ENCODE peak calls at places on chromosomes 13 and 19, in seven cellular contexts. I is stimulated activated CD4-positive, alpha-beta T cell treated with anti-CD3 and anti-CD28 coated beads, Interleukin-15, amount 100 ng/mL, for 1 hour; T is SK-N-SH; O is A549; X is OCI-M1; S is ACHN; Y is activated CD4-positive, alpha-beta T cell treated with anti-CD3 and anti-CD28 coated beads, Interleukin-2, amount 10 ng/mL, durations not matched to agents 7 days and 5 days. D is an unnamed sample.

GRCh38 chr13:31951215-31951678 is 80.3 kb upstream of the FRY start:
- DNase-seq in S (no peak), O (no peak), X (peak; percentile 58), Y (peak; percentile 10), I (no peak), T (no peak), D (no peak)

GRCh38 chr19:44869728-44870470 is 21.2 kb upstream of the TOMM40 start:
- DNase-seq in T (no peak), S (no peak), X (peak; percentile 34), Y (no peak), O (no peak), I (no peak), D (peak; percentile 44)

GRCh38 chr19:47107201-47107952 is 6.2 kb downstream of the ZC3H4 start:
- DNase-seq in X (peak; percentile 46), T (no peak), Y (peak; percentile 55), S (no peak), O (no peak), I (no peak), D (no peak)

GRCh38 chr19:10567696-10568443 is 909 bp downstream of the CDKN2D start:
- DNase-seq in X (no peak), I (no peak), O (no peak), S (no peak), Y (no peak), T (no peak), D (no peak)

GRCh38 chr13:88857256-88857655 is 1186.1 kb downstream of the SLITRK5 start:
- DNase-seq in I (no peak), O (no peak), Y (no peak), T (no peak), S (no peak), X (no peak), D (no peak)

GRCh38 chr19:2547033-2547680 is 71.2 kb downstream of the GADD45B start:
- DNase-seq in Y (no peak), T (no peak), X (no peak), I (no peak), O (no peak), S (no peak), D (no peak)

GRCh38 chr19:7242601-7243258 is 51.5 kb downstream of the INSR start:
- DNase-seq in O (no peak), T (peak; percentile 49), X (no peak), I (no peak), Y (no peak), S (no peak), D (no peak)

GRCh38 chr13:51832471-51833152 is 12.4 kb downstream of the TMEM272 start:
- DNase-seq in T (peak; percentile 39), S (peak; percentile 25), X (peak; percentile 46), I (no peak), O (peak; percentile 20), Y (peak; percentile 75), D (no peak)

GRCh38 chr19:46963093-46963734 is 56.4 kb upstream of the NPAS1 start:
- DNase-seq in O (no peak), I (no peak), X (no peak), S (no peak), Y (no peak), T (no peak), D (peak; percentile 82)

GRCh38 chr19:1401138-1401888 is at the start of gene GAMT:
- DNase-seq in O (no peak), I (peak; percentile 47), S (peak; percentile 51), T (peak; percentile 98), Y (peak; percentile 60), X (peak; percentile 10), D (peak; percentile 31)

GRCh38 chr13:48066310-48066989 is 28.5 kb downstream of the MED4 start:
- DNase-seq in I (no peak), Y (peak; percentile 48), S (peak; percentile 33), O (peak; percentile 20), T (no peak), X (no peak), D (peak; percentile 36)

GRCh38 chr19:14081797-14082674 is 3.5 kb downstream of the C19orf67 start:
- DNase-seq in T (no peak), X (peak; percentile 86), O (no peak), I (no peak), S (no peak), Y (peak; percentile 25), D (no peak)

GRCh38 chr13:38308736-38309135 is 40.9 kb upstream of the UFM1 start:
- DNase-seq in X (no peak), S (no peak), Y (no peak), T (no peak), O (no peak), I (no peak), D (peak; percentile 81)

GRCh38 chr19:13139633-13140311 is 10.4 kb downstream of the STX10 start:
- DNase-seq in I (no peak), T (no peak), Y (no peak), S (no peak), X (no peak), O (no peak), D (no peak)

GRCh38 chr19:55681131-55682087 is 6.4 kb downstream of the EPN1 start:
- DNase-seq in S (peak; percentile 75), O (no peak), T (no peak), Y (no peak), I (no peak), X (no peak), D (no peak)

GRCh38 chr19:55554749-55555152 is 9.4 kb upstream of the SBK3 start:
- DNase-seq in O (no peak), T (no peak), Y (no peak), X (no peak), S (no peak), I (no peak), D (no peak)

GRCh38 chr19:52993342-52994178 is 20.2 kb upstream of the ERVV-1 start:
- DNase-seq in I (peak; percentile 63), O (peak; percentile 13), S (no peak), Y (peak; percentile 76), X (peak; percentile 97), T (peak; percentile 94), D (peak; percentile 54)

GRCh38 chr13:110421696-110422395 is 114.8 kb downstream of the COL4A2 start:
- DNase-seq in X (peak; percentile 94), T (no peak), Y (peak; percentile 43), O (no peak), I (no peak), S (no peak), D (no peak)

GRCh38 chr19:35015576-35016351 is 14.5 kb upstream of the SCN1B start:
- DNase-seq in O (no peak), Y (no peak), T (peak; percentile 23), X (no peak), I (no peak), S (no peak), D (no peak)

GRCh38 chr13:19766637-19767036 is 16.1 kb downstream of the PSPC1 start:
- DNase-seq in Y (no peak), T (no peak), S (no peak), X (no peak), O (no peak), I (no peak), D (no peak)

GRCh38 chr13:91409661-91410060 is 11.2 kb downstream of the GPC5 start:
- DNase-seq in O (no peak), X (no peak), I (no peak), T (no peak), S (no peak), Y (no peak), D (no peak)

GRCh38 chr19:12880551-12881171 is 588 bp downstream of the DNASE2 start:
- DNase-seq in X (no peak), S (no peak), I (no peak), O (no peak), T (no peak), Y (no peak), D (no peak)

GRCh38 chr13:44816701-44817684 is 172.3 kb downstream of the NUFIP1 start:
- DNase-seq in O (peak; percentile 36), S (no peak), Y (no peak), I (no peak), X (no peak), T (no peak), D (peak; percentile 37)

GRCh38 chr19:14021474-14021873 is 6.5 kb upstream of the RLN3 start:
- DNase-seq in S (no peak), Y (no peak), O (no peak), T (no peak), X (peak; percentile 60), I (no peak), D (no peak)

GRCh38 chr13:87777395-87777794 is 106.2 kb downstream of the SLITRK5 start:
- DNase-seq in T (no peak), X (peak; percentile 27), Y (no peak), S (peak; percentile 27), I (no peak), O (peak; percentile 26), D (no peak)

GRCh38 chr13:49213997-49214916 is 5.9 kb upstream of the MLNR start:
- DNase-seq in O (no peak), I (no peak), X (no peak), S (no peak), T (no peak), Y (no peak), D (no peak)